ENCODE peak calls at places on chromosomes 2 and 18, in five cellular contexts. G, J, D, P and A are unnamed samples.

GRCh38 chr2:204012081-204012653 is 75.6 kb downstream of the ICOS start:
- DNase-seq in J (peak), P (no peak), G (peak), D (no peak), A (no peak)

GRCh38 chr2:23037596-23037995 is 347.4 kb upstream of the KLHL29 start:
- DNase-seq in G (no peak), P (no peak), J (no peak), D (no peak), A (no peak)

GRCh38 chr2:182980115-182980514 is 58.1 kb downstream of the NCKAP1 start:
- DNase-seq in J (peak), D (peak), G (peak), P (no peak), A (peak)

GRCh38 chr18:77054288-77054605 is 78.3 kb downstream of the MBP start:
- DNase-seq in J (no peak), G (no peak), D (no peak), P (no peak), A (no peak)

GRCh38 chr2:222307138-222307756 is 8.4 kb upstream of the PAX3 start:
- DNase-seq in D (no peak), J (no peak), G (no peak), P (no peak), A (no peak)

GRCh38 chr2:84970266-84970955 is 550 bp upstream of the KCMF1 start:
- DNase-seq in D (no peak), J (peak), P (peak), G (peak), A (peak)

GRCh38 chr2:67854103-67854502 is 208.7 kb downstream of the C1D start:
- DNase-seq in G (peak), J (no peak), P (no peak), D (peak), A (no peak)

GRCh38 chr2:150376627-150377335 is 110.7 kb downstream of the RND3 start:
- DNase-seq in G (no peak), D (no peak), J (no peak), P (no peak), A (no peak)

GRCh38 chr18:79047556-79048244 is 21.5 kb upstream of the ATP9B start:
- DNase-seq in P (no peak), J (no peak), D (no peak), G (no peak), A (no peak)

GRCh38 chr2:98822301-98823164 is 91.6 kb upstream of the MGAT4A start:
- DNase-seq in J (peak), P (peak), G (no peak), D (no peak), A (no peak)

GRCh38 chr2:108449410-108450200 is 599 bp downstream of the GCC2 start:
- DNase-seq in P (no peak), D (peak), G (no peak), J (peak), A (peak)

GRCh38 chr2:182240862-182241371 is 185.9 kb downstream of the PDE1A start:
- DNase-seq in J (peak), G (no peak), D (no peak), P (peak), A (peak)

GRCh38 chr2:152189622-152190495 is 14.3 kb upstream of the STAM2 start:
- DNase-seq in D (peak), G (peak), P (no peak), J (peak), A (no peak)

GRCh38 chr2:168912466-168913170 is 11.5 kb downstream of the G6PC2 start:
- DNase-seq in J (peak), D (peak), P (peak), G (peak), A (peak)

GRCh38 chr2:121791801-121792221 is 36.4 kb downstream of the TSN start:
- DNase-seq in J (no peak), P (no peak), D (no peak), G (no peak), A (no peak)

GRCh38 chr18:13221821-13222220 is 3.3 kb downstream of the LDLRAD4 start:
- DNase-seq in J (no peak), D (peak), G (peak), P (peak), A (peak)

GRCh38 chr18:68623342-68623741 is 91.6 kb downstream of the TMX3 start:
- DNase-seq in P (peak), J (peak), G (peak), D (peak), A (peak)

GRCh38 chr2:191152841-191153240 is 2.0 kb upstream of the STAT4 start:
- DNase-seq in J (peak), P (no peak), D (no peak), G (no peak), A (no peak)

GRCh38 chr2:215808996-215809395 is 204.4 kb downstream of the MREG start:
- DNase-seq in J (no peak), P (no peak), G (no peak), D (no peak), A (no peak)

GRCh38 chr2:226802573-226802972 is 3.0 kb upstream of the IRS1 start:
- DNase-seq in G (peak), D (peak), P (no peak), J (peak), A (peak)